ENCODE peak calls at places on chromosomes 13 and 19, in eight cellular contexts. G is NCI-H510A treated with DMSO at 0.1 percent for 48 hours; N is stimulated activated CD8-positive, alpha-beta memory T cell treated with anti-CD3 and anti-CD28 coated beads, Interleukin-4, amount 100 ng/mL, for 48 hours; K is DMS153; W is lower leg skin; V is H1; Z is EL; X is HT1080. F is an unnamed sample.

GRCh38 chr13:36778083-36778671 is 40.8 kb upstream of the RFXAP start:
- DNase-seq in X (peak; percentile 23), N (no peak), Z (peak; percentile 44), G (no peak), K (no peak), V (no peak), W (no peak), F (peak; percentile 64)

GRCh38 chr19:54178581-54179261 is 5.8 kb upstream of the TMC4 start:
- DNase-seq in W (no peak), V (no peak), K (peak; percentile 75), N (peak; percentile 59), Z (no peak), X (no peak), G (peak; percentile 73), F (peak; percentile 67)

GRCh38 chr19:1408300-1409203 is 1.2 kb downstream of the DAZAP1 start:
- DNase-seq in G (no peak), W (no peak), V (no peak), K (no peak), N (peak; percentile 70), Z (peak; percentile 53), X (no peak), F (peak; percentile 20)

GRCh38 chr19:12949363-12950284 is 4.0 kb downstream of the RAD23A start:
- DNase-seq in W (no peak), X (no peak), G (no peak), Z (no peak), V (no peak), K (no peak), N (no peak), F (no peak)

GRCh38 chr19:3061214-3062161 is 807 bp downstream of the TLE5 start:
- DNase-seq in X (no peak), V (no peak), K (no peak), G (no peak), W (peak; percentile 92), Z (peak; percentile 49), N (peak; percentile 72), F (peak; percentile 41)

GRCh38 chr13:95955255-95955654 is 97.9 kb downstream of the UGGT2 start:
- DNase-seq in X (no peak), Z (no peak), V (no peak), G (no peak), W (no peak), K (no peak), N (no peak), F (no peak)

GRCh38 chr13:92074658-92075057 is 676.2 kb downstream of the GPC5 start:
- DNase-seq in Z (no peak), W (no peak), N (no peak), K (no peak), X (no peak), V (no peak), G (no peak), F (peak; percentile 80)

GRCh38 chr13:40422588-40423235 is 243.7 kb downstream of the FOXO1 start:
- DNase-seq in N (no peak), G (no peak), V (no peak), X (no peak), Z (no peak), W (no peak), K (no peak), F (no peak)

GRCh38 chr19:11560404-11560988 is 1.5 kb upstream of the ELOF1 start:
- DNase-seq in G (peak; percentile 47), W (no peak), N (peak; percentile 74), Z (peak; percentile 75), X (peak; percentile 63), K (peak; percentile 41), V (no peak), F (peak; percentile 91)

F was measured in NCI-H82.